ENCODE peak calls at places on chromosomes 4 and X, in seven cellular contexts. B is endodermal cell, F is transverse colon, Z is osteoblast, V is cardiac muscle cell, R is adrenal gland, J is right atrium auricular region. T is an unnamed sample.

GRCh38 chrX:135477576-135477975 is 42.9 kb upstream of the INTS6L start:
- DNase-seq in R (peak; percentile 80), V (peak; percentile 87), Z (no peak), B (peak; percentile 79), J (peak; percentile 61), F (peak; percentile 47), T (peak; percentile 76)

GRCh38 chrX:69503228-69503834 is 795 bp upstream of the NALF2 start:
- DNase-seq in V (peak; percentile 54), F (no peak), B (no peak), R (no peak), Z (peak; percentile 77), J (no peak), T (no peak)

GRCh38 chr4:21013501-21013900 is 313.2 kb downstream of the PACRGL start:
- DNase-seq in J (no peak), Z (no peak), F (no peak), V (no peak), R (no peak), B (no peak), T (no peak)

GRCh38 chr4:1685604-1686150 is 1.6 kb upstream of the FAM53A start:
- DNase-seq in F (no peak), R (no peak), B (no peak), J (no peak), Z (peak; percentile 30), V (no peak), T (no peak)

GRCh38 chr4:149975172-149975571 is 103.1 kb upstream of the DCLK2 start:
- DNase-seq in F (no peak), R (no peak), V (no peak), Z (no peak), J (no peak), B (no peak), T (no peak)

GRCh38 chr4:170305627-170306026 is 215.9 kb upstream of the AADAT start:
- DNase-seq in Z (no peak), F (no peak), R (no peak), V (no peak), B (no peak), J (no peak), T (no peak)

GRCh38 chr4:67700119-67700873 is 659 bp downstream of the UBA6 start:
- DNase-seq in R (no peak), V (peak; percentile 17), B (no peak), J (no peak), F (no peak), Z (peak; percentile 55), T (peak; percentile 38)

GRCh38 chr4:26611879-26612278 is 28.0 kb downstream of the TBC1D19 start:
- DNase-seq in F (no peak), R (no peak), J (no peak), Z (no peak), B (no peak), V (no peak), T (no peak)

GRCh38 chrX:13101439-13102139 is 57.2 kb upstream of the FAM9C start:
- DNase-seq in F (peak; percentile 79), Z (no peak), B (no peak), R (peak; percentile 59), J (peak; percentile 83), V (peak; percentile 84), T (peak; percentile 56)

GRCh38 chr4:88841635-88842034 is 144.0 kb upstream of the NAP1L5 start:
- DNase-seq in R (no peak), B (no peak), V (no peak), Z (no peak), F (no peak), J (no peak), T (no peak)

GRCh38 chr4:102869569-102870227 is 906 bp downstream of the CISD2 start:
- DNase-seq in B (no peak), R (no peak), J (no peak), F (no peak), Z (peak; percentile 15), V (no peak), T (no peak)

GRCh38 chrX:47497274-47497673 is 14.3 kb upstream of the ZNF41 start:
- DNase-seq in R (no peak), B (no peak), F (no peak), V (peak; percentile 56), Z (no peak), J (no peak), T (no peak)
- TF ChIP-seq CTCF in R (peak; percentile 24), B (peak; percentile 63), F (no peak), V (peak; percentile 53), Z (peak; percentile 50), J (no peak), T (no peak)

GRCh38 chr4:156957558-156957957 is 14.0 kb downstream of the PDGFC start:
- DNase-seq in Z (no peak), F (no peak), J (no peak), B (no peak), R (no peak), V (no peak), T (no peak)
- H3K4me1 ChIP-seq in Z (peaks cover 54% of the 10 kb centered on the region), F (peaks cover 19% of the 10 kb centered on the region), J (peaks cover 30% of the 10 kb centered on the region), B (no peaks in the 10 kb centered on the region), R (peaks cover 8% of the 10 kb centered on the region), V (no peaks in the 10 kb centered on the region), T (no peaks in the 10 kb centered on the region)

GRCh38 chr4:7096264-7096663 is 28.4 kb upstream of the GRPEL1 start:
- DNase-seq in Z (no peak), J (no peak), B (no peak), F (no peak), V (no peak), R (no peak), T (no peak)
- H3K27me3 ChIP-seq in Z (peaks cover 15% of the 10 kb centered on the region), J (no peaks in the 10 kb centered on the region), B (peaks cover 32% of the 10 kb centered on the region), F (peaks cover 7% of the 10 kb centered on the region), V (peaks cover 68% of the 10 kb centered on the region), R (no peaks in the 10 kb centered on the region), T (no peaks in the 10 kb centered on the region)

GRCh38 chrX:1323315-1323714 is 13.3 kb upstream of the IL3RA start:
- DNase-seq in F (peak; percentile 63), B (peak; percentile 94), R (peak; percentile 28), V (no peak), Z (no peak), J (no peak), T (peak; percentile 35)
- TF ChIP-seq CTCF in F (peak; percentile 31), B (peak; percentile 79), R (peak; percentile 3), V (no peak), Z (peak; percentile 38), J (no peak), T (peak; percentile 7)

DNA sequence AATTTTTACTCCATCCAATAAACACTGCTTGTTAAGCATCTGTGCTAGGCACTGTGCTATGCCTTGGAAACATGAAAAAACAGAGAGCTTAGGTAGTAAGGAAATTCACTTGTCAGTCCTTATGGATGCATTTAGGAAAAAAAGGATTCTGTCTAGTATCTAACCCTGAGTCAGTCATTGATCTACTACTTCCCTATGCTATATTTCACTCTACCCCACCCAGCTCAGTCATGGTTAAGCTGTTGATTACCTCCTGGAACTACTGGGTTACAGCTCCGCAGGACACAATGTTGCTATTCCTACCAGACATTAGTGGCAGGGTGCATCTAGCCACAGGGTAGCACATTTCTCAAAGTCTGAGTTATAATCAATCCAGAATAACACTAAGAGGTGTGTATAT is 2.9 kb upstream of the USP53 start:
- DNase-seq in F (peak; percentile 20), B (no peak), J (no peak), Z (no peak), V (no peak), R (no peak), T (no peak)
- H3K4me1 ChIP-seq in F (peaks cover 6% of the 10 kb centered on the region), B (peaks cover 18% of the 10 kb centered on the region), J (peaks cover 44% of the 10 kb centered on the region), Z (peaks cover 32% of the 10 kb centered on the region), V (peaks cover 36% of the 10 kb centered on the region), R (no peaks in the 10 kb centered on the region), T (no peaks in the 10 kb centered on the region)